ENCODE peak calls at places on chromosomes 11 and 22, in five cellular contexts. X is ovary, G is heart right ventricle, S is endodermal cell, V is PC-9. H is an unnamed sample.

GRCh38 chr11:120079750-120080610 is 57.9 kb downstream of the TRIM29 start:
- DNase-seq in S (peak; percentile 76), V (no peak), X (no peak), G (no peak), H (peak; percentile 50)

GRCh38 chr22:28000361-28000760 is 81.3 kb upstream of the PITPNB start:
- DNase-seq in X (no peak), G (no peak), V (no peak), S (no peak), H (no peak)

GRCh38 chr22:49951001-49951677 is 9.4 kb upstream of the PIM3 start:
- DNase-seq in S (peak; percentile 57), G (no peak), V (peak; percentile 98), X (no peak), H (no peak)

GRCh38 chr11:61298663-61299244 is 3.6 kb upstream of the VWCE start:
- DNase-seq in V (no peak), S (no peak), X (no peak), G (no peak), H (no peak)

GRCh38 chr11:69497221-69497787 is 15.8 kb downstream of the LINC01488 start:
- DNase-seq in V (peak; percentile 93), X (peak; percentile 30), G (peak; percentile 88), S (no peak), H (no peak)

GRCh38 chr22:26957176-26957575 is 299.8 kb downstream of the MIAT start:
- DNase-seq in X (no peak), G (no peak), S (no peak), V (no peak), H (no peak)

GRCh38 chr11:120055646-120056045 is 82.3 kb downstream of the TRIM29 start:
- DNase-seq in V (no peak), G (no peak), X (no peak), S (peak; percentile 72), H (no peak)

GRCh38 chr11:46948378-46949131 is 12.0 kb downstream of the CSTPP1 start:
- DNase-seq in G (no peak), S (no peak), V (no peak), X (no peak), H (no peak)

GRCh38 chr11:78801161-78801884 is 226.7 kb upstream of the NARS2 start:
- DNase-seq in G (peak; percentile 45), S (no peak), X (peak; percentile 49), V (no peak), H (no peak)

GRCh38 chr11:472816-473215 is 22.7 kb downstream of the PTDSS2 start:
- DNase-seq in S (no peak), V (no peak), X (no peak), G (no peak), H (no peak)

GRCh38 chr22:49975543-49976389 is 15.2 kb downstream of the PIM3 start:
- DNase-seq in G (no peak), V (no peak), S (peak; percentile 79), X (peak; percentile 24), H (peak; percentile 80)

GRCh38 chr11:116533186-116533825 is 239.5 kb downstream of the BUD13 start:
- DNase-seq in X (no peak), G (no peak), V (no peak), S (peak; percentile 62), H (no peak)

GRCh38 chr11:58625086-58625485 is 2.6 kb downstream of the CNTF start:
- DNase-seq in V (no peak), S (no peak), G (no peak), X (no peak), H (no peak)

GRCh38 chr11:119345685-119346084 is 820 bp downstream of the MFRP start:
- DNase-seq in S (no peak), X (no peak), G (no peak), V (no peak), H (no peak)

GRCh38 chr22:20533095-20533878 is 25.9 kb downstream of the MED15 start:
- DNase-seq in G (no peak), V (no peak), S (no peak), X (no peak), H (no peak)

GRCh38 chr11:44427432-44427831 is 117.5 kb upstream of the ALX4 start:
- DNase-seq in G (no peak), S (peak; percentile 88), X (no peak), V (no peak), H (peak; percentile 12)

GRCh38 chr11:126799974-126800373 is 200.6 kb downstream of the KIRREL3 start:
- DNase-seq in G (no peak), S (no peak), X (no peak), V (no peak), H (no peak)

GRCh38 chr11:73402834-73403185 is 26.6 kb downstream of the RELT start:
- DNase-seq in G (no peak), V (no peak), S (peak; percentile 60), X (no peak), H (peak; percentile 37)

GRCh38 chr11:67027943-67028542 is 5.1 kb downstream of the SYT12 start:
- DNase-seq in X (no peak), S (peak; percentile 53), G (no peak), V (no peak), H (no peak)

GRCh38 chr22:49544286-49544685 is 283.4 kb downstream of the BRD1 start:
- DNase-seq in S (peak; percentile 22), G (no peak), X (no peak), V (no peak), H (no peak)

GRCh38 chr22:30234786-30235470 is 11.6 kb downstream of the LIF start:
- DNase-seq in G (no peak), V (no peak), S (peak; percentile 46), X (no peak), H (no peak)

GRCh38 chr22:31079095-31079642 is 1.9 kb upstream of the SMTN start:
- DNase-seq in G (no peak), X (no peak), S (peak; percentile 87), V (no peak), H (no peak)

GRCh38 chr11:101096036-101096704 is 33.4 kb downstream of the PGR start:
- DNase-seq in V (peak; percentile 56), X (peak; percentile 35), S (no peak), G (peak; percentile 56), H (no peak)

GRCh38 chr22:23278883-23279675 is 98.8 kb downstream of the BCR start:
- DNase-seq in G (peak; percentile 37), S (no peak), X (no peak), V (peak; percentile 61), H (peak; percentile 38)

GRCh38 chr11:75562048-75562835 is at the start of gene SERPINH1:
- DNase-seq in G (peak; percentile 95), V (peak; percentile 81), X (peak; percentile 92), S (peak; percentile 94), H (peak; percentile 85)

GRCh38 chr22:36344106-36344827 is 43.5 kb downstream of the MYH9 start:
- DNase-seq in V (no peak), G (no peak), S (no peak), X (no peak), H (peak; percentile 93)

GRCh38 chr11:65440831-65441499 is 18.4 kb downstream of the NEAT1 start:
- DNase-seq in X (no peak), V (peak; percentile 22), S (no peak), G (no peak), H (no peak)

GRCh38 chr11:65798882-65799281 is 12.0 kb downstream of the OVOL1 start:
- DNase-seq in S (no peak), G (no peak), X (no peak), V (no peak), H (no peak)

GRCh38 chr11:123384116-123384515 is 46.0 kb upstream of the GRAMD1B start:
- DNase-seq in X (no peak), G (no peak), S (no peak), V (no peak), H (no peak)

GRCh38 chr11:85628771-85629341 is 463 bp downstream of the TMEM126B start:
- DNase-seq in X (no peak), S (no peak), V (no peak), G (no peak), H (peak; percentile 56)

GRCh38 chr11:75625970-75626691 is 42.7 kb downstream of the MAP6 start:
- DNase-seq in X (no peak), S (no peak), G (no peak), V (peak; percentile 39), H (no peak)

GRCh38 chr11:106415510-106415909 is 338.0 kb downstream of the AASDHPPT start:
- DNase-seq in X (no peak), G (no peak), V (no peak), S (no peak), H (no peak)

GRCh38 chr11:81422402-81422801 is 1311.3 kb downstream of the FAM181B start:
- DNase-seq in G (no peak), X (no peak), V (no peak), S (no peak), H (no peak)

GRCh38 chr22:35618427-35619223 is 1.5 kb upstream of the MB start:
- DNase-seq in V (no peak), S (no peak), X (no peak), G (no peak), H (no peak)

DNA sequence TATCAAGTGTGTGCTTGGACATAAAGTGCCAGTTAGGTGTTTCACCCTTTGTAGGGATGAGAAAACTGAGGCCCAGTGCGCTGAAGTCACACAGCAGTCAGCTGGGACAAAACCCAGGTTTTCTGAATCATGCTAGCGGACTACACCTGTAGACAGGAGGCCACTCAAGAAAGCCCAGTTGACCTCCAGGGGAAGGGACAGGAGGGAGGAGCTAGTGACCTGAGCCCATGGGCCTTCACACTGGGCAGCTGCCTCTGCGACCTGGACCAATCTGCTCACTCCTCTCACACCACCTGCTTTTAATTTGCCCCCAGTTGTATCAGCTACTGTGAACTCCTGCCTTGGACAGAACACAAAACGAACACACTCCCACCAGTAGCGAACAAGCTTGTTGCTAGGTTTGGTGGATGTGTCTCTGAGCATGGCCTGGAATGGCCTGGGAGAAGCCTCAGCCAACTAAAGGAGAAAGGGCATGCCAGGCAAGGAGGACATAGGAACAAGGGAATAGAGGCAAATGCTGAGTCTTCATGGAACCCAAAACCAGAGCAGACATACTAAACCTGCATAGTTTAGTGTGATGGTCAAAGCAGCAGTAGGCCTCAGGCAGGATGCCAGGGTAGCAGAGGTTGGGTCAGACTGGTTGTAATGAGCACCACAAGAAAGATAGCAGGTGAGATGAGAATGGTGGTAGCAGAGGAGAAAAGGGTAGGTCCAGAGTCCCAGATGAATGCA is 7.2 kb downstream of the LMO1 start:
- DNase-seq in G (no peak), X (no peak), S (no peak), V (no peak), H (no peak)
- TF ChIP-seq CTCF in G (no peak), X (no peak), S (no peak), V (no peak), H (no peak)

DNA sequence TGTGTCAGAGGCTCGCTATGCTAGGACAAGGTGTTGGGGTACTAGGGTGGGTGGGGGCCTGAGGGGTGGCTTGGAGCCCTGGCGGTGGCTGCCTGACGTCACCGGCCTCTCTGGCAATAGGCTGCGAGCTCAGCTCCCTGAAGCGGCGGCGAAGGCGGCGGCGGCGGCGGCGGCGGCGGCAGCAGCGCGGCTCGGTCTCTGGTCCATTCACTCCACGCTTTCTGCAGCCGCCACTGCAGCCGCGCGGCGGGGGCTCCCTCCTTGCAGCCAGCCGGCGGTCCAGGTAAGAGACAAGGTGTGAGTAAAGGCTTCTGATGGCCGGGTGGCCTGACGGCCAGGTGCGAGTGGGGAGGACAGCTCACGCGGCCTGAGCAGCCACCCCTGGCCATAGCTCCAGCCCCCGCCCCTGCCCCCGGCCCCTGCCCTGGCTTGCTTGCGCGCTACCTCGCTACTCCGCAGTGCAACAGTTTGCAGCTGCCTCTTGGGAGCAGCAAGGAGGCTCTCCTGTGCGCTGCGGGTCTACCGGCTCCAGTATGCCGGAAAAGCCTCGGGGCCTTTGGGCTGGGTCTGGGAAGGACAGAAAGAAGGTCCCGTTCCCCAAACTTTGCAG is at the start of gene C11orf87:
- DNase-seq in X (no peak), V (no peak), G (no peak), S (peak; percentile 90), H (no peak)
- TF ChIP-seq CTCF in X (no peak), V (no peak), G (no peak), S (peak; percentile 31), H (no peak)

GRCh38 chr11:13970986-13971385 is 8.5 kb downstream of the SPON1 start:
- DNase-seq in G (no peak), V (peak; percentile 45), X (no peak), S (peak; percentile 83), H (peak; percentile 30)
- TF ChIP-seq CTCF in G (peak; percentile 22), V (peak; percentile 71), X (no peak), S (peak; percentile 76), H (peak; percentile 32)

GRCh38 chr11:31958086-31958735 is 132.7 kb upstream of the RCN1 start:
- DNase-seq in S (peak; percentile 96), X (no peak), G (peak; percentile 56), V (peak; percentile 61), H (peak; percentile 77)
- TF ChIP-seq CTCF in S (peak; percentile 99), X (no peak), G (peak; percentile 77), V (peak; percentile 97), H (peak; percentile 70)

H was measured in activated CD8-positive, alpha-beta T cell treated with anti-CD3 and anti-CD28 coated beads for 36 hours.